ENCODE peak calls at places on chromosomes 12 and 14, in five cellular contexts. One of them, this sample, is unnamed.

GRCh38 chr14:21476526-21476924 is 234 bp downstream of the RAB2B start:
- DNase-seq in fibroblast of lung: no peak
- DNase-seq in A549: peak; percentile 72
- DNase-seq in thoracic aorta: peak; percentile 55
- DNase-seq in Panc1: peak; percentile 18
- DNase-seq in this sample: no peak

GRCh38 chr12:2212971-2213869 is 160.4 kb downstream of the CACNA1C start:
- DNase-seq in fibroblast of lung: no peak
- DNase-seq in Panc1: no peak
- DNase-seq in A549: no peak
- DNase-seq in thoracic aorta: no peak
- DNase-seq in this sample: no peak

GRCh38 chr14:60648169-60648933 is 926 bp downstream of the SIX1 start:
- DNase-seq in Panc1: no peak
- DNase-seq in thoracic aorta: no peak
- DNase-seq in fibroblast of lung: no peak
- DNase-seq in A549: peak; percentile 51
- DNase-seq in this sample: no peak

GRCh38 chr12:49543914-49544815 is 5.3 kb downstream of the KCNH3 start:
- DNase-seq in fibroblast of lung: no peak
- DNase-seq in A549: no peak
- DNase-seq in thoracic aorta: no peak
- DNase-seq in Panc1: no peak
- DNase-seq in this sample: no peak

GRCh38 chr12:111445311-111446043 is 39.8 kb downstream of the SH2B3 start:
- DNase-seq in Panc1: no peak
- DNase-seq in A549: no peak
- DNase-seq in thoracic aorta: no peak
- DNase-seq in fibroblast of lung: no peak
- DNase-seq in this sample: peak; percentile 4

GRCh38 chr14:22981090-22982012 is 1.0 kb downstream of the AJUBA start:
- DNase-seq in A549: peak; percentile 53
- DNase-seq in thoracic aorta: no peak
- DNase-seq in Panc1: no peak
- DNase-seq in fibroblast of lung: no peak
- DNase-seq in this sample: peak; percentile 3

GRCh38 chr12:123105427-123105826 is 45.5 kb downstream of the PITPNM2 start:
- DNase-seq in Panc1: no peak
- DNase-seq in thoracic aorta: no peak
- DNase-seq in A549: no peak
- DNase-seq in fibroblast of lung: no peak
- DNase-seq in this sample: no peak

GRCh38 chr12:31122481-31122880 is 48.8 kb downstream of the DDX11 start:
- DNase-seq in thoracic aorta: no peak
- DNase-seq in fibroblast of lung: no peak
- DNase-seq in A549: no peak
- DNase-seq in Panc1: no peak
- DNase-seq in this sample: no peak

GRCh38 chr14:89813485-89814080 is 140.9 kb downstream of the EFCAB11 start:
- DNase-seq in A549: no peak
- DNase-seq in thoracic aorta: no peak
- DNase-seq in Panc1: no peak
- DNase-seq in fibroblast of lung: peak; percentile 52
- DNase-seq in this sample: no peak

GRCh38 chr12:28993720-28994119 is 155.4 kb upstream of the FAR2 start:
- DNase-seq in thoracic aorta: no peak
- DNase-seq in A549: no peak
- DNase-seq in fibroblast of lung: no peak
- DNase-seq in Panc1: no peak
- DNase-seq in this sample: no peak

GRCh38 chr12:56158926-56159461 is 835 bp downstream of the MYL6 start:
- DNase-seq in fibroblast of lung: peak; percentile 89
- DNase-seq in Panc1: no peak
- DNase-seq in A549: peak; percentile 50
- DNase-seq in thoracic aorta: peak; percentile 69
- DNase-seq in this sample: no peak
- H3K4me1 ChIP-seq in fibroblast of lung: peaks cover 14% of the 10 kb centered on the region
- H3K4me1 ChIP-seq in Panc1: peaks cover 25% of the 10 kb centered on the region
- H3K4me1 ChIP-seq in A549: peaks cover 35% of the 10 kb centered on the region
- H3K4me1 ChIP-seq in thoracic aorta: peaks cover 17% of the 10 kb centered on the region
- H3K4me1 ChIP-seq in this sample: peaks cover 32% of the 10 kb centered on the region

GRCh38 chr12:103442187-103442564 is 53.6 kb downstream of the C12orf42 start:
- DNase-seq in thoracic aorta: no peak
- DNase-seq in A549: no peak
- DNase-seq in fibroblast of lung: no peak
- DNase-seq in Panc1: no peak
- DNase-seq in this sample: no peak

GRCh38 chr12:103441437-103442186 is 54.2 kb downstream of the C12orf42 start:
- DNase-seq in fibroblast of lung: no peak
- DNase-seq in A549: no peak
- DNase-seq in thoracic aorta: no peak
- DNase-seq in Panc1: no peak
- DNase-seq in this sample: peak; percentile 19

GRCh38 chr12:103444983-103445382 is 50.8 kb downstream of the C12orf42 start:
- DNase-seq in Panc1: no peak
- DNase-seq in thoracic aorta: no peak
- DNase-seq in fibroblast of lung: no peak
- DNase-seq in A549: no peak
- DNase-seq in this sample: no peak

DNA sequence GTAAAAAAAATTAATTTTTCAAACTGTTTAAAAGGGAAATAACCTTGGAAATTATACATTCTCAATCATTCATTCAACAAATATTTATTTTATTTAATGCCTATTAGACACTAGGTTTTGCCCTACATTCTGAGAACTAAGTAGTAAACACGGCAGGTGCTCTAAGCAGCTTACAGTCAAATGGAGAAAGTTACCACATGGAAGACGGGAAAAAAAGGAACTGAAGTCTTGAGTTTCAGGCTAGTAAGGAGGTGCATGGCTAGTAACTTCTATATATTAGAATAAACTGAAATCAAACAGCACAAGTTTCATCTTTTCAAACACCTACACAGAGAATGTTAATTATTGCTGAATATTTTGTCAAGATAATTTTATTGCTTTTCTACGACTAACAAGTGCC is 52.9 kb downstream of the C12orf42 start:
- DNase-seq in fibroblast of lung: no peak
- DNase-seq in Panc1: no peak
- DNase-seq in thoracic aorta: no peak
- DNase-seq in A549: no peak
- DNase-seq in this sample: no peak
- H3K27ac ChIP-seq in fibroblast of lung: no peak overlapping the region
- H3K27ac ChIP-seq in Panc1: no peak overlapping the region
- H3K27ac ChIP-seq in thoracic aorta: no peak overlapping the region
- H3K27ac ChIP-seq in A549: no peak overlapping the region
- H3K27ac ChIP-seq in this sample: no peak overlapping the region

GRCh38 chr14:75229923-75230792 is 48.5 kb upstream of the FOS start:
- DNase-seq in Panc1: no peak
- DNase-seq in thoracic aorta: no peak
- DNase-seq in A549: peak; percentile 64
- DNase-seq in fibroblast of lung: no peak
- DNase-seq in this sample: peak; percentile 52
- TF ChIP-seq CTCF in Panc1: no peak
- TF ChIP-seq CTCF in thoracic aorta: no peak
- TF ChIP-seq CTCF in A549: no peak
- TF ChIP-seq CTCF in fibroblast of lung: no peak
- TF ChIP-seq CTCF in this sample: peak; percentile 35

DNA sequence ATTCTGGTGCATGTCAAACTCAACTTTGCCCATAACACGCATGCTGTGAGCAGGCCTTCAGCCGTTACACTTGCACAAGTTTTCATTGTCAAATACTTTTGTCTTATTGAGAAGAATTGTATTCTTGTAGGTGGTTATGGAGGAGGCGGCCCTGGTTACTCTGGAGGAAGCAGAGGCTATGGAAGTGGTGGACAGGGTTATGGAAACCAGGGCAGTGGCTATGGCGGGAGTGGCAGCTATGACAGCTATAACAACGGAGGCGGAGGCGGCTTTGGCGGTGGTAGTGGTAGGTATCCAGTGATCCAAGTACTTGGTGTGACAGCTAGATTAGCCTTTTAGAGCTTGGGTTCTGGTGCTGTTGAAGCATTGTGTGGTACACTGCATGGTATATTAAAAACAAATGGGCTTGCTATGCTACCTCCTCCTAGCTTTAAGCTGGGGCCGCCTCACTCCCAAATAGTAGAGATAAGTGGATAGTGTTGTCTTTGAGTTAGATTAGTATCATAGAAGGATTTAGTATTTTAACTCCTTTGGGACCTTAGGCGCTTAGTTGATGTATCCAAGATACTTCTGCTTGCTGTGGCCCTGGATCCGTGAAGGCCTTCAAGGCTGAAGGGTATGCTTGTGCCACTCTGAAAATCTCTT is 2.5 kb downstream of the HNRNPA1 start:
- DNase-seq in fibroblast of lung: no peak
- DNase-seq in A549: no peak
- DNase-seq in Panc1: no peak
- DNase-seq in thoracic aorta: no peak
- DNase-seq in this sample: no peak
- H3K4me1 ChIP-seq in fibroblast of lung: peaks cover 8% of the 10 kb centered on the region
- H3K4me1 ChIP-seq in A549: peaks cover 44% of the 10 kb centered on the region
- H3K4me1 ChIP-seq in Panc1: peaks cover 45% of the 10 kb centered on the region
- H3K4me1 ChIP-seq in thoracic aorta: peaks cover 36% of the 10 kb centered on the region
- H3K4me1 ChIP-seq in this sample: peaks cover 60% of the 10 kb centered on the region

DNA sequence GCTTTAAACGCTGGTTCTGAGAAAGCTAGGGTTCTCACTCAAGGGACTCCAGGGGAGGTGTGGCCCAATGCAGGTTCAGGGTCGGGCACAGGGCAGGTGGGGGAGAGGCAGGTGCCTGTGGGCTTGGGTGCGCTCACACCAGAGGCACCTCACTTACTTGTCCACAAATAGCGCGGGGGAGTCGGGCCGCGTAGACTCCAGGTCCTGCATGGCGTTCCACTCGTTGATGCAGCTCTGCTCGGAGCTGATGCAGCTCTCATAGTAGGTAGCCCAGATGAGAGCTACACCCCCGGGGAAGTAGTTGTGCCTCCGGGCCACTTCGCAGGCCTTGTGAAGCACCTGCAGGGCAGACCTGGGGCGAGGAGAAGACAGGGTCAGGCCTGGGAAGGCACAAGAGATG is 49.9 kb downstream of the SSH1 start:
- DNase-seq in A549: no peak
- DNase-seq in thoracic aorta: no peak
- DNase-seq in fibroblast of lung: no peak
- DNase-seq in Panc1: no peak
- DNase-seq in this sample: no peak
- H3K27ac ChIP-seq in A549: no peak overlapping the region
- H3K27ac ChIP-seq in thoracic aorta: no peak overlapping the region
- H3K27ac ChIP-seq in fibroblast of lung: peak overlapping the region; percentile 96
- H3K27ac ChIP-seq in Panc1: no peak overlapping the region
- H3K27ac ChIP-seq in this sample: no peak overlapping the region

DNA sequence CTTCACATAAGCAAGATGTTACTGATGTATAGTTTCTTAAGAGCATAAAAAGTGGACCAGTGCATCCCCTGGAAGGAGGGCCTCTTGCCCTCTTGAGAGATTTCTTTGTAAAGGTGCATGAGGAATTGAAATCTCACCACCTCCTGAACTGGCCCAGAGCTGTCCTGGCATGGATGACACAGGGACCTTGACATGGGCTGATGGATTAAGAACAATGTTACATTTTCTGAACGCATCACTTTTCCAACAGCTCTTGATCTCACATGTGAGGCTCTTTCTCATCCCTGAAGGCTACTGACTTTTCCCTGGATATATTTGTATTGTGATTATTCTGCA is 360.4 kb downstream of the RGS6 start:
- DNase-seq in Panc1: no peak
- DNase-seq in thoracic aorta: no peak
- DNase-seq in fibroblast of lung: no peak
- DNase-seq in A549: no peak
- DNase-seq in this sample: no peak
- TF ChIP-seq CTCF in Panc1: peak; percentile 19
- TF ChIP-seq CTCF in thoracic aorta: no peak
- TF ChIP-seq CTCF in fibroblast of lung: no peak
- TF ChIP-seq CTCF in A549: no peak
- TF ChIP-seq CTCF in this sample: no peak

GRCh38 chr12:11722578-11723138 is 73.2 kb downstream of the ETV6 start:
- DNase-seq in fibroblast of lung: no peak
- DNase-seq in Panc1: no peak
- DNase-seq in thoracic aorta: no peak
- DNase-seq in A549: no peak
- DNase-seq in this sample: no peak
- H3K4me1 ChIP-seq in fibroblast of lung: peaks cover 14% of the 10 kb centered on the region
- H3K4me1 ChIP-seq in Panc1: no peaks in the 10 kb centered on the region
- H3K4me1 ChIP-seq in thoracic aorta: peaks cover 35% of the 10 kb centered on the region
- H3K4me1 ChIP-seq in A549: peaks cover 2% of the 10 kb centered on the region
- H3K4me1 ChIP-seq in this sample: peaks cover 14% of the 10 kb centered on the region

GRCh38 chr12:7448099-7448498 is 4.1 kb upstream of the CD163L1 start:
- DNase-seq in Panc1: no peak
- DNase-seq in A549: no peak
- DNase-seq in fibroblast of lung: no peak
- DNase-seq in thoracic aorta: no peak
- DNase-seq in this sample: no peak

GRCh38 chr12:7450667-7451066 is 6.7 kb upstream of the CD163L1 start:
- DNase-seq in fibroblast of lung: no peak
- DNase-seq in A549: peak; percentile 47
- DNase-seq in Panc1: no peak
- DNase-seq in thoracic aorta: no peak
- DNase-seq in this sample: no peak
- H3K27ac ChIP-seq in fibroblast of lung: no peak overlapping the region
- H3K27ac ChIP-seq in A549: no peak overlapping the region
- H3K27ac ChIP-seq in Panc1: no peak overlapping the region
- H3K27ac ChIP-seq in thoracic aorta: no peak overlapping the region
- H3K27ac ChIP-seq in this sample: no peak overlapping the region

GRCh38 chr12:88577537-88577936 is 2.7 kb downstream of the KITLG start:
- DNase-seq in thoracic aorta: no peak
- DNase-seq in A549: peak; percentile 28
- DNase-seq in fibroblast of lung: no peak
- DNase-seq in Panc1: no peak
- DNase-seq in this sample: no peak

GRCh38 chr12:88579572-88579940 is 715 bp downstream of the KITLG start:
- DNase-seq in Panc1: no peak
- DNase-seq in fibroblast of lung: no peak
- DNase-seq in thoracic aorta: no peak
- DNase-seq in A549: peak; percentile 51
- DNase-seq in this sample: no peak

GRCh38 chr12:88578821-88579518 is 1.3 kb downstream of the KITLG start:
- DNase-seq in thoracic aorta: no peak
- DNase-seq in A549: peak; percentile 81
- DNase-seq in fibroblast of lung: no peak
- DNase-seq in Panc1: no peak
- DNase-seq in this sample: no peak

GRCh38 chr12:88578274-88578673 is 2.0 kb downstream of the KITLG start:
- DNase-seq in Panc1: no peak
- DNase-seq in fibroblast of lung: no peak
- DNase-seq in A549: no peak
- DNase-seq in thoracic aorta: no peak
- DNase-seq in this sample: no peak

GRCh38 chr12:88579941-88580871 is at the start of gene KITLG:
- DNase-seq in thoracic aorta: peak; percentile 16
- DNase-seq in A549: peak; percentile 80
- DNase-seq in fibroblast of lung: peak; percentile 91
- DNase-seq in Panc1: no peak
- DNase-seq in this sample: no peak
- TF ChIP-seq CTCF in thoracic aorta: no peak
- TF ChIP-seq CTCF in A549: peak; percentile 49
- TF ChIP-seq CTCF in fibroblast of lung: peak; percentile 37
- TF ChIP-seq CTCF in Panc1: peak; percentile 41
- TF ChIP-seq CTCF in this sample: no peak

GRCh38 chr14:93012516-93013367 is 89.8 kb downstream of the CHGA start:
- DNase-seq in thoracic aorta: no peak
- DNase-seq in fibroblast of lung: no peak
- DNase-seq in A549: no peak
- DNase-seq in Panc1: no peak
- DNase-seq in this sample: no peak
- H3K4me1 ChIP-seq in thoracic aorta: peaks cover 18% of the 10 kb centered on the region
- H3K4me1 ChIP-seq in fibroblast of lung: peaks cover 9% of the 10 kb centered on the region
- H3K4me1 ChIP-seq in A549: peaks cover 20% of the 10 kb centered on the region
- H3K4me1 ChIP-seq in Panc1: no peaks in the 10 kb centered on the region
- H3K4me1 ChIP-seq in this sample: peaks cover 16% of the 10 kb centered on the region

This sample was measured in CD8-positive, alpha-beta T cell.